ENCODE peak calls at places on chromosomes 12 and 14, in four cellular contexts. One of them, this sample, is unnamed.

GRCh38 chr14:89648924-89649323 is 231.9 kb upstream of the FOXN3 start:
- DNase-seq in progenitor cell of endocrine pancreas: no peak
- DNase-seq in stimulated activated CD8-positive, alpha-beta memory T cell treated with anti-CD3 and anti-CD28 coated beads, Interleukin-12 subunit alpha, Interleukin-12 subunit beta, amount 100 ng/mL, for 4 hours: no peak
- DNase-seq in fibroblast of pulmonary artery: no peak
- DNase-seq in this sample: no peak

GRCh38 chr12:27343255-27344000 is 10.8 kb downstream of the BMAL2 start:
- DNase-seq in progenitor cell of endocrine pancreas: no peak
- DNase-seq in stimulated activated CD8-positive, alpha-beta memory T cell treated with anti-CD3 and anti-CD28 coated beads, Interleukin-12 subunit alpha, Interleukin-12 subunit beta, amount 100 ng/mL, for 4 hours: no peak
- DNase-seq in fibroblast of pulmonary artery: peak; percentile 89
- DNase-seq in this sample: peak; percentile 84

GRCh38 chr12:67070604-67071003 is 198.6 kb upstream of the CAND1 start:
- DNase-seq in progenitor cell of endocrine pancreas: no peak
- DNase-seq in stimulated activated CD8-positive, alpha-beta memory T cell treated with anti-CD3 and anti-CD28 coated beads, Interleukin-12 subunit alpha, Interleukin-12 subunit beta, amount 100 ng/mL, for 4 hours: no peak
- DNase-seq in fibroblast of pulmonary artery: no peak
- DNase-seq in this sample: no peak

GRCh38 chr12:104370989-104371870 is 67.7 kb downstream of the EID3 start:
- DNase-seq in progenitor cell of endocrine pancreas: no peak
- DNase-seq in stimulated activated CD8-positive, alpha-beta memory T cell treated with anti-CD3 and anti-CD28 coated beads, Interleukin-12 subunit alpha, Interleukin-12 subunit beta, amount 100 ng/mL, for 4 hours: no peak
- DNase-seq in fibroblast of pulmonary artery: peak; percentile 73
- DNase-seq in this sample: peak; percentile 51

GRCh38 chr14:70237710-70238109 is 49.0 kb upstream of the SLC8A3 start:
- DNase-seq in progenitor cell of endocrine pancreas: no peak
- DNase-seq in stimulated activated CD8-positive, alpha-beta memory T cell treated with anti-CD3 and anti-CD28 coated beads, Interleukin-12 subunit alpha, Interleukin-12 subunit beta, amount 100 ng/mL, for 4 hours: no peak
- DNase-seq in fibroblast of pulmonary artery: no peak
- DNase-seq in this sample: no peak

GRCh38 chr12:107929436-107929835 is 154.9 kb downstream of the ASCL4 start:
- DNase-seq in progenitor cell of endocrine pancreas: no peak
- DNase-seq in stimulated activated CD8-positive, alpha-beta memory T cell treated with anti-CD3 and anti-CD28 coated beads, Interleukin-12 subunit alpha, Interleukin-12 subunit beta, amount 100 ng/mL, for 4 hours: no peak
- DNase-seq in fibroblast of pulmonary artery: peak; percentile 22
- DNase-seq in this sample: peak; percentile 34

GRCh38 chr12:28024231-28024995 is 51.9 kb upstream of the PTHLH start:
- DNase-seq in progenitor cell of endocrine pancreas: no peak
- DNase-seq in stimulated activated CD8-positive, alpha-beta memory T cell treated with anti-CD3 and anti-CD28 coated beads, Interleukin-12 subunit alpha, Interleukin-12 subunit beta, amount 100 ng/mL, for 4 hours: no peak
- DNase-seq in fibroblast of pulmonary artery: peak; percentile 73
- DNase-seq in this sample: peak; percentile 80

GRCh38 chr14:67567654-67568053 is 32.4 kb downstream of the PIGH start:
- DNase-seq in progenitor cell of endocrine pancreas: no peak
- DNase-seq in stimulated activated CD8-positive, alpha-beta memory T cell treated with anti-CD3 and anti-CD28 coated beads, Interleukin-12 subunit alpha, Interleukin-12 subunit beta, amount 100 ng/mL, for 4 hours: no peak
- DNase-seq in fibroblast of pulmonary artery: no peak
- DNase-seq in this sample: no peak

GRCh38 chr14:96583605-96584041 is 81.4 kb downstream of the PAPOLA start:
- DNase-seq in progenitor cell of endocrine pancreas: no peak
- DNase-seq in stimulated activated CD8-positive, alpha-beta memory T cell treated with anti-CD3 and anti-CD28 coated beads, Interleukin-12 subunit alpha, Interleukin-12 subunit beta, amount 100 ng/mL, for 4 hours: no peak
- DNase-seq in fibroblast of pulmonary artery: no peak
- DNase-seq in this sample: no peak

GRCh38 chr12:100163416-100164152 is 20.9 kb upstream of the BLTP3B start:
- DNase-seq in progenitor cell of endocrine pancreas: peak; percentile 44
- DNase-seq in stimulated activated CD8-positive, alpha-beta memory T cell treated with anti-CD3 and anti-CD28 coated beads, Interleukin-12 subunit alpha, Interleukin-12 subunit beta, amount 100 ng/mL, for 4 hours: peak; percentile 36
- DNase-seq in fibroblast of pulmonary artery: peak; percentile 51
- DNase-seq in this sample: peak; percentile 35

GRCh38 chr12:132262256-132263060 is 66.9 kb downstream of the GALNT9 start:
- DNase-seq in progenitor cell of endocrine pancreas: no peak
- DNase-seq in stimulated activated CD8-positive, alpha-beta memory T cell treated with anti-CD3 and anti-CD28 coated beads, Interleukin-12 subunit alpha, Interleukin-12 subunit beta, amount 100 ng/mL, for 4 hours: no peak
- DNase-seq in fibroblast of pulmonary artery: no peak
- DNase-seq in this sample: no peak

GRCh38 chr12:107526555-107527180 is 158.9 kb upstream of the PWP1 start:
- DNase-seq in progenitor cell of endocrine pancreas: no peak
- DNase-seq in stimulated activated CD8-positive, alpha-beta memory T cell treated with anti-CD3 and anti-CD28 coated beads, Interleukin-12 subunit alpha, Interleukin-12 subunit beta, amount 100 ng/mL, for 4 hours: no peak
- DNase-seq in fibroblast of pulmonary artery: no peak
- DNase-seq in this sample: no peak

GRCh38 chr12:72570601-72571000 is 298.4 kb downstream of the TRHDE start:
- DNase-seq in progenitor cell of endocrine pancreas: no peak
- DNase-seq in stimulated activated CD8-positive, alpha-beta memory T cell treated with anti-CD3 and anti-CD28 coated beads, Interleukin-12 subunit alpha, Interleukin-12 subunit beta, amount 100 ng/mL, for 4 hours: no peak
- DNase-seq in fibroblast of pulmonary artery: no peak
- DNase-seq in this sample: no peak

GRCh38 chr12:109912790-109913189 is 12.7 kb downstream of the TCHP start:
- DNase-seq in progenitor cell of endocrine pancreas: no peak
- DNase-seq in stimulated activated CD8-positive, alpha-beta memory T cell treated with anti-CD3 and anti-CD28 coated beads, Interleukin-12 subunit alpha, Interleukin-12 subunit beta, amount 100 ng/mL, for 4 hours: no peak
- DNase-seq in fibroblast of pulmonary artery: no peak
- DNase-seq in this sample: no peak

GRCh38 chr14:105855893-105856675 is 329.7 kb downstream of the TMEM121 start:
- DNase-seq in progenitor cell of endocrine pancreas: no peak
- DNase-seq in stimulated activated CD8-positive, alpha-beta memory T cell treated with anti-CD3 and anti-CD28 coated beads, Interleukin-12 subunit alpha, Interleukin-12 subunit beta, amount 100 ng/mL, for 4 hours: no peak
- DNase-seq in fibroblast of pulmonary artery: no peak
- DNase-seq in this sample: no peak

GRCh38 chr12:42129595-42130204 is 15.0 kb downstream of the GXYLT1 start:
- DNase-seq in progenitor cell of endocrine pancreas: no peak
- DNase-seq in stimulated activated CD8-positive, alpha-beta memory T cell treated with anti-CD3 and anti-CD28 coated beads, Interleukin-12 subunit alpha, Interleukin-12 subunit beta, amount 100 ng/mL, for 4 hours: no peak
- DNase-seq in fibroblast of pulmonary artery: peak; percentile 83
- DNase-seq in this sample: peak; percentile 89

GRCh38 chr14:82872494-82872893 is 1338.8 kb upstream of the SEL1L start:
- DNase-seq in progenitor cell of endocrine pancreas: no peak
- DNase-seq in stimulated activated CD8-positive, alpha-beta memory T cell treated with anti-CD3 and anti-CD28 coated beads, Interleukin-12 subunit alpha, Interleukin-12 subunit beta, amount 100 ng/mL, for 4 hours: no peak
- DNase-seq in fibroblast of pulmonary artery: no peak
- DNase-seq in this sample: no peak

GRCh38 chr14:61965030-61965745 is 203.0 kb downstream of the SNAPC1 start:
- DNase-seq in progenitor cell of endocrine pancreas: no peak
- DNase-seq in stimulated activated CD8-positive, alpha-beta memory T cell treated with anti-CD3 and anti-CD28 coated beads, Interleukin-12 subunit alpha, Interleukin-12 subunit beta, amount 100 ng/mL, for 4 hours: no peak
- DNase-seq in fibroblast of pulmonary artery: peak; percentile 74
- DNase-seq in this sample: peak; percentile 89

GRCh38 chr14:50357124-50357523 is 39.6 kb downstream of the CDKL1 start:
- DNase-seq in progenitor cell of endocrine pancreas: no peak
- DNase-seq in stimulated activated CD8-positive, alpha-beta memory T cell treated with anti-CD3 and anti-CD28 coated beads, Interleukin-12 subunit alpha, Interleukin-12 subunit beta, amount 100 ng/mL, for 4 hours: no peak
- DNase-seq in fibroblast of pulmonary artery: no peak
- DNase-seq in this sample: no peak

GRCh38 chr12:114400925-114401324 is 5.0 kb downstream of the TBX5 start:
- DNase-seq in progenitor cell of endocrine pancreas: no peak
- DNase-seq in stimulated activated CD8-positive, alpha-beta memory T cell treated with anti-CD3 and anti-CD28 coated beads, Interleukin-12 subunit alpha, Interleukin-12 subunit beta, amount 100 ng/mL, for 4 hours: no peak
- DNase-seq in fibroblast of pulmonary artery: peak; percentile 73
- DNase-seq in this sample: no peak

GRCh38 chr12:43292699-43293098 is 259.3 kb downstream of the ADAMTS20 start:
- DNase-seq in progenitor cell of endocrine pancreas: no peak
- DNase-seq in stimulated activated CD8-positive, alpha-beta memory T cell treated with anti-CD3 and anti-CD28 coated beads, Interleukin-12 subunit alpha, Interleukin-12 subunit beta, amount 100 ng/mL, for 4 hours: no peak
- DNase-seq in fibroblast of pulmonary artery: peak; percentile 86
- DNase-seq in this sample: peak; percentile 77

GRCh38 chr12:69880566-69880965 is 55.5 kb downstream of the MYRFL start:
- DNase-seq in progenitor cell of endocrine pancreas: no peak
- DNase-seq in stimulated activated CD8-positive, alpha-beta memory T cell treated with anti-CD3 and anti-CD28 coated beads, Interleukin-12 subunit alpha, Interleukin-12 subunit beta, amount 100 ng/mL, for 4 hours: no peak
- DNase-seq in fibroblast of pulmonary artery: peak; percentile 47
- DNase-seq in this sample: peak; percentile 50

GRCh38 chr12:108694812-108695278 is 36.5 kb downstream of the CORO1C start:
- DNase-seq in progenitor cell of endocrine pancreas: no peak
- DNase-seq in stimulated activated CD8-positive, alpha-beta memory T cell treated with anti-CD3 and anti-CD28 coated beads, Interleukin-12 subunit alpha, Interleukin-12 subunit beta, amount 100 ng/mL, for 4 hours: no peak
- DNase-seq in fibroblast of pulmonary artery: peak; percentile 32
- DNase-seq in this sample: no peak

GRCh38 chr14:86897704-86898513 is 1095.1 kb downstream of the GALC start:
- DNase-seq in progenitor cell of endocrine pancreas: no peak
- DNase-seq in stimulated activated CD8-positive, alpha-beta memory T cell treated with anti-CD3 and anti-CD28 coated beads, Interleukin-12 subunit alpha, Interleukin-12 subunit beta, amount 100 ng/mL, for 4 hours: no peak
- DNase-seq in fibroblast of pulmonary artery: no peak
- DNase-seq in this sample: no peak

GRCh38 chr14:36647827-36648753 is 13.6 kb upstream of the PAX9 start:
- DNase-seq in progenitor cell of endocrine pancreas: peak; percentile 49
- DNase-seq in stimulated activated CD8-positive, alpha-beta memory T cell treated with anti-CD3 and anti-CD28 coated beads, Interleukin-12 subunit alpha, Interleukin-12 subunit beta, amount 100 ng/mL, for 4 hours: no peak
- DNase-seq in fibroblast of pulmonary artery: peak; percentile 14
- DNase-seq in this sample: peak; percentile 51

GRCh38 chr12:33357181-33357580 is 82.4 kb downstream of the SYT10 start:
- DNase-seq in progenitor cell of endocrine pancreas: no peak
- DNase-seq in stimulated activated CD8-positive, alpha-beta memory T cell treated with anti-CD3 and anti-CD28 coated beads, Interleukin-12 subunit alpha, Interleukin-12 subunit beta, amount 100 ng/mL, for 4 hours: no peak
- DNase-seq in fibroblast of pulmonary artery: no peak
- DNase-seq in this sample: no peak

GRCh38 chr14:73762375-73762822 is 48.2 kb upstream of the PNMA1 start:
- DNase-seq in progenitor cell of endocrine pancreas: no peak
- DNase-seq in stimulated activated CD8-positive, alpha-beta memory T cell treated with anti-CD3 and anti-CD28 coated beads, Interleukin-12 subunit alpha, Interleukin-12 subunit beta, amount 100 ng/mL, for 4 hours: no peak
- DNase-seq in fibroblast of pulmonary artery: no peak
- DNase-seq in this sample: no peak

GRCh38 chr12:6180300-6181051 is 19.7 kb upstream of the CD9 start:
- DNase-seq in progenitor cell of endocrine pancreas: no peak
- DNase-seq in stimulated activated CD8-positive, alpha-beta memory T cell treated with anti-CD3 and anti-CD28 coated beads, Interleukin-12 subunit alpha, Interleukin-12 subunit beta, amount 100 ng/mL, for 4 hours: no peak
- DNase-seq in fibroblast of pulmonary artery: peak; percentile 90
- DNase-seq in this sample: peak; percentile 77

GRCh38 chr14:64942531-64943111 is at the start of gene GPX2:
- DNase-seq in progenitor cell of endocrine pancreas: no peak
- DNase-seq in stimulated activated CD8-positive, alpha-beta memory T cell treated with anti-CD3 and anti-CD28 coated beads, Interleukin-12 subunit alpha, Interleukin-12 subunit beta, amount 100 ng/mL, for 4 hours: no peak
- DNase-seq in fibroblast of pulmonary artery: no peak
- DNase-seq in this sample: no peak

GRCh38 chr12:67355428-67356385 is 86.5 kb downstream of the CAND1 start:
- DNase-seq in progenitor cell of endocrine pancreas: no peak
- DNase-seq in stimulated activated CD8-positive, alpha-beta memory T cell treated with anti-CD3 and anti-CD28 coated beads, Interleukin-12 subunit alpha, Interleukin-12 subunit beta, amount 100 ng/mL, for 4 hours: no peak
- DNase-seq in fibroblast of pulmonary artery: peak; percentile 81
- DNase-seq in this sample: peak; percentile 83